ENCODE peak calls at places on chromosomes 11 and 22, in eight cellular contexts. F, E, K, O, U, L, Y and Q are unnamed samples.
A peak's percentile ranks its signal among the peaks of the same experiment; 100 is the strongest.

GRCh38 chr11:84824624-84825023 is 802.5 kb downstream of the DLG2 start:
- DNase-seq in E (no peak), O (no peak), F (no peak), U (no peak), K (no peak), L (no peak), Y (no peak), Q (no peak)

GRCh38 chr11:16511109-16511806 is 154.9 kb upstream of the SOX6 start:
- DNase-seq in K (no peak), U (no peak), O (no peak), L (no peak), E (no peak), Y (no peak), F (peak; percentile 52), Q (no peak)

GRCh38 chr11:74050465-74050864 is 41.6 kb upstream of the UCP3 start:
- DNase-seq in K (no peak), E (no peak), U (no peak), Y (no peak), F (no peak), L (no peak), O (no peak), Q (no peak)

GRCh38 chr22:39240841-39241631 is 3.7 kb downstream of the PDGFB start:
- DNase-seq in E (peak; percentile 72), L (no peak), U (no peak), O (peak; percentile 46), K (no peak), F (peak; percentile 15), Y (no peak), Q (no peak)

GRCh38 chr11:17171916-17172315 is 35.9 kb downstream of the PIK3C2A start:
- DNase-seq in E (no peak), L (no peak), K (no peak), U (no peak), Y (no peak), F (no peak), O (no peak), Q (no peak)

GRCh38 chr11:119101367-119101758 is 290 bp downstream of the DPAGT1 start:
- DNase-seq in E (no peak), K (peak; percentile 47), U (no peak), Y (no peak), L (no peak), F (no peak), O (no peak), Q (no peak)

GRCh38 chr11:121152764-121153163 is 51.7 kb downstream of the TECTA start:
- DNase-seq in E (no peak), L (no peak), Y (no peak), O (no peak), U (peak; percentile 49), F (peak; percentile 80), K (no peak), Q (no peak)

GRCh38 chr22:23259916-23260644 is 79.8 kb downstream of the BCR start:
- DNase-seq in Y (no peak), O (no peak), L (no peak), U (peak; percentile 89), E (no peak), K (no peak), F (peak; percentile 4), Q (no peak)

GRCh38 chr11:20055312-20055711 is 105.0 kb downstream of the DBX1 start:
- DNase-seq in L (no peak), E (no peak), K (no peak), U (no peak), Y (no peak), O (no peak), F (no peak), Q (peak; percentile 25)

GRCh38 chr11:57566035-57566504 is 1.4 kb downstream of the UBE2L6 start:
- DNase-seq in E (peak; percentile 44), O (no peak), Y (no peak), F (peak; percentile 26), K (peak; percentile 77), U (no peak), L (no peak), Q (no peak)

GRCh38 chr22:34946339-34946985 is 119.5 kb upstream of the ISX start:
- DNase-seq in F (no peak), Y (no peak), E (no peak), K (no peak), L (no peak), O (no peak), U (no peak), Q (no peak)

GRCh38 chr11:45073575-45074225 is 72.7 kb upstream of the PRDM11 start:
- DNase-seq in K (no peak), F (peak; percentile 60), L (no peak), E (no peak), O (no peak), U (no peak), Y (no peak), Q (no peak)

GRCh38 chr11:117096140-117096972 is 1.9 kb downstream of the SIK3 start:
- DNase-seq in U (peak; percentile 78), Y (no peak), O (peak; percentile 48), L (no peak), K (peak; percentile 78), E (peak; percentile 18), F (no peak), Q (no peak)

GRCh38 chr11:110318638-110319404 is 22.4 kb upstream of the RDX start:
- DNase-seq in Y (no peak), K (no peak), O (no peak), E (no peak), U (no peak), L (no peak), F (peak; percentile 27), Q (no peak)

GRCh38 chr11:74634537-74634936 is 42.2 kb downstream of the POLD3 start:
- DNase-seq in U (no peak), O (no peak), L (no peak), F (peak; percentile 24), K (peak; percentile 6), Y (no peak), E (peak; percentile 30), Q (no peak)

GRCh38 chr11:65110354-65110861 is 1.3 kb upstream of the TM7SF2 start:
- DNase-seq in O (peak; percentile 96), K (peak; percentile 95), E (peak; percentile 88), L (peak; percentile 91), F (peak; percentile 88), Y (peak; percentile 96), U (peak; percentile 98), Q (peak; percentile 53)

GRCh38 chr22:35367331-35367886 is 13.5 kb upstream of the HMOX1 start:
- DNase-seq in L (no peak), O (no peak), E (no peak), Y (no peak), U (no peak), F (no peak), K (peak; percentile 44), Q (no peak)

GRCh38 chr11:92556435-92556834 is 331.8 kb downstream of the FAT3 start:
- DNase-seq in O (no peak), F (no peak), K (peak; percentile 6), Y (no peak), U (peak; percentile 56), E (no peak), L (no peak), Q (no peak)

GRCh38 chr11:111445586-111445985 is 66.5 kb upstream of the POU2AF1 start:
- DNase-seq in O (no peak), E (no peak), F (no peak), K (no peak), L (no peak), Y (no peak), U (peak; percentile 19), Q (no peak)

GRCh38 chr11:128895505-128895904 is 4.3 kb downstream of the KCNJ5 start:
- DNase-seq in K (no peak), U (no peak), E (no peak), L (no peak), O (no peak), F (no peak), Y (peak; percentile 77), Q (no peak)

GRCh38 chr11:46361283-46362145 is 14.3 kb downstream of the DGKZ start:
- DNase-seq in U (no peak), Y (peak; percentile 90), E (peak; percentile 69), O (peak; percentile 61), L (no peak), F (peak; percentile 89), K (peak; percentile 86), Q (no peak)

GRCh38 chr11:27362749-27363575 is at the start of gene CCDC34:
- DNase-seq in L (peak; percentile 69), F (peak; percentile 98), E (peak; percentile 92), U (peak; percentile 96), O (peak; percentile 83), Y (peak; percentile 96), K (peak; percentile 96), Q (peak; percentile 3)